ENCODE peak calls at places on chromosome 10, in eight cellular contexts. F, U, G, Z, W, V, L and A are unnamed samples.

GRCh38 chr10:57955076-57955475 is 312.6 kb downstream of the IPMK start:
- DNase-seq in F (no peak), L (no peak), U (no peak), G (no peak), W (no peak), Z (no peak), V (no peak), A (no peak)

GRCh38 chr10:17387861-17388503 is 66.4 kb downstream of the ST8SIA6 start:
- DNase-seq in V (no peak), W (no peak), Z (no peak), U (no peak), F (no peak), L (no peak), G (no peak), A (no peak)

GRCh38 chr10:13869295-13869664 is 282.5 kb downstream of the PRPF18 start:
- DNase-seq in U (no peak), G (no peak), W (no peak), F (no peak), Z (no peak), V (no peak), L (no peak), A (no peak)

GRCh38 chr10:35058134-35058533 is 32.0 kb downstream of the CUL2 start:
- DNase-seq in V (no peak), G (no peak), F (peak), W (no peak), L (no peak), U (no peak), Z (no peak), A (no peak)

GRCh38 chr10:126455036-126455765 is 66.9 kb upstream of the ADAM12 start:
- DNase-seq in L (no peak), F (no peak), W (no peak), U (no peak), V (no peak), G (no peak), Z (no peak), A (no peak)

GRCh38 chr10:11272915-11273389 is 255.3 kb downstream of the CELF2 start:
- DNase-seq in V (no peak), W (no peak), G (no peak), Z (no peak), F (no peak), L (no peak), U (no peak), A (no peak)

GRCh38 chr10:19811517-19811916 is 4.7 kb upstream of the PLXDC2 start:
- DNase-seq in V (no peak), U (no peak), W (no peak), Z (no peak), L (no peak), G (no peak), F (no peak), A (peak)

GRCh38 chr10:92757066-92757716 is 67.4 kb downstream of the HHEX start:
- DNase-seq in V (peak), W (peak), U (peak), G (peak), L (peak), Z (no peak), F (peak), A (peak)

GRCh38 chr10:132151951-132152505 is 34.7 kb upstream of the DPYSL4 start:
- DNase-seq in Z (no peak), V (no peak), F (no peak), W (no peak), G (no peak), L (no peak), U (no peak), A (no peak)

GRCh38 chr10:132508497-132509443 is 28.8 kb upstream of the INPP5A start:
- DNase-seq in Z (no peak), U (peak), W (no peak), F (no peak), V (no peak), L (no peak), G (peak), A (peak)

GRCh38 chr10:20747782-20748181 is 149.3 kb downstream of the NEBL start:
- DNase-seq in L (no peak), Z (no peak), U (no peak), W (no peak), G (no peak), V (no peak), F (no peak), A (no peak)

GRCh38 chr10:11719496-11719895 is 22.7 kb upstream of the ECHDC3 start:
- DNase-seq in G (no peak), F (no peak), V (no peak), Z (no peak), W (no peak), U (no peak), L (no peak), A (no peak)

GRCh38 chr10:108783897-108784296 is 1139.4 kb downstream of the XPNPEP1 start:
- DNase-seq in Z (no peak), U (peak), F (no peak), W (peak), L (peak), G (peak), V (no peak), A (no peak)

GRCh38 chr10:13960603-13961002 is 370.1 kb downstream of the FRMD4A start:
- DNase-seq in G (no peak), Z (no peak), F (no peak), U (no peak), W (peak), V (no peak), L (no peak), A (no peak)

GRCh38 chr10:44006826-44007225 is 358.1 kb upstream of the ZNF32 start:
- DNase-seq in F (no peak), U (no peak), Z (no peak), V (no peak), L (no peak), G (no peak), W (no peak), A (no peak)

GRCh38 chr10:97574374-97575100 is 2.0 kb downstream of the ANKRD2 start:
- DNase-seq in Z (no peak), F (peak), W (no peak), U (peak), G (peak), V (peak), L (peak), A (no peak)

GRCh38 chr10:84685047-84685660 is 356.8 kb downstream of the CCSER2 start:
- DNase-seq in V (no peak), L (no peak), W (no peak), U (no peak), Z (no peak), G (no peak), F (no peak), A (no peak)

GRCh38 chr10:44703241-44704155 is 207.6 kb upstream of the TMEM72 start:
- DNase-seq in U (no peak), Z (no peak), L (no peak), G (no peak), V (no peak), W (no peak), F (peak), A (no peak)

GRCh38 chr10:60536529-60537114 is 146.9 kb upstream of the ANK3 start:
- DNase-seq in L (no peak), V (no peak), W (no peak), G (no peak), Z (no peak), U (no peak), F (no peak), A (no peak)

GRCh38 chr10:68163735-68164134 is 54.4 kb downstream of the MYPN start:
- DNase-seq in G (no peak), W (no peak), U (no peak), F (no peak), V (no peak), Z (no peak), L (no peak), A (no peak)

GRCh38 chr10:110165867-110166266 is 41.5 kb upstream of the MXI1 start:
- DNase-seq in L (no peak), G (no peak), W (no peak), Z (no peak), U (no peak), V (no peak), F (no peak), A (no peak)

GRCh38 chr10:102629661-102630614 is 14.3 kb upstream of the TRIM8 start:
- DNase-seq in W (no peak), F (peak), G (no peak), Z (no peak), U (no peak), V (no peak), L (peak), A (peak)

GRCh38 chr10:71371750-71372166 is 25.0 kb upstream of the CDH23 start:
- DNase-seq in W (no peak), F (no peak), Z (no peak), G (no peak), V (no peak), U (peak), L (no peak), A (no peak)

GRCh38 chr10:130022501-130023299 is 58.6 kb upstream of the EBF3 start:
- DNase-seq in G (no peak), L (no peak), W (no peak), U (peak), V (no peak), F (no peak), Z (no peak), A (no peak)

GRCh38 chr10:45552476-45552875 is 120.1 kb downstream of the ZFAND4 start:
- DNase-seq in U (no peak), Z (no peak), L (no peak), G (no peak), V (no peak), F (no peak), W (no peak), A (no peak)

GRCh38 chr10:58555170-58555929 is 42.7 kb downstream of the BICC1 start:
- DNase-seq in V (no peak), W (no peak), U (no peak), Z (no peak), F (no peak), G (no peak), L (no peak), A (no peak)

GRCh38 chr10:77179015-77179695 is 458.5 kb downstream of the KCNMA1 start:
- DNase-seq in G (no peak), L (no peak), U (no peak), F (peak), V (peak), Z (no peak), W (no peak), A (peak)

GRCh38 chr10:24545585-24545984 is 178.1 kb downstream of the ARHGAP21 start:
- DNase-seq in U (no peak), V (no peak), Z (no peak), W (no peak), G (no peak), L (no peak), F (no peak), A (no peak)

GRCh38 chr10:77637986-77638765 is 568 bp upstream of the KCNMA1 start:
- DNase-seq in Z (no peak), W (no peak), U (no peak), F (peak), V (peak), G (no peak), L (no peak), A (peak)

GRCh38 chr10:86709786-86710185 is 41.5 kb downstream of the LDB3 start:
- DNase-seq in Z (no peak), U (no peak), V (no peak), F (no peak), L (no peak), W (no peak), G (no peak), A (peak)

GRCh38 chr10:132461683-132462231 is 64.8 kb downstream of the PWWP2B start:
- DNase-seq in L (no peak), Z (no peak), G (peak), U (no peak), F (no peak), W (no peak), V (peak), A (no peak)

GRCh38 chr10:72254891-72255568 is 18.7 kb upstream of the DDIT4 start:
- DNase-seq in W (peak), Z (no peak), L (no peak), F (peak), G (peak), V (peak), U (peak), A (peak)

GRCh38 chr10:11875183-11875498 is 52.0 kb downstream of the PROSER2 start:
- DNase-seq in V (no peak), G (no peak), F (no peak), U (no peak), W (peak), L (no peak), Z (no peak), A (peak)

GRCh38 chr10:130193493-130194193 is 57.5 kb downstream of the GLRX3 start:
- DNase-seq in V (no peak), L (no peak), Z (no peak), F (no peak), G (no peak), U (no peak), W (no peak), A (no peak)

GRCh38 chr10:92208736-92209135 is 82.1 kb downstream of the CPEB3 start:
- DNase-seq in G (no peak), F (peak), V (no peak), Z (no peak), U (no peak), W (no peak), L (no peak), A (no peak)

GRCh38 chr10:111297351-111297848 is 220.6 kb downstream of the ADRA2A start:
- DNase-seq in V (no peak), U (no peak), Z (no peak), G (no peak), L (no peak), F (no peak), W (no peak), A (no peak)

GRCh38 chr10:50322075-50322474 is 70.8 kb upstream of the ASAH2 start:
- DNase-seq in F (no peak), L (no peak), V (no peak), Z (no peak), U (no peak), W (no peak), G (no peak), A (no peak)

GRCh38 chr10:27035163-27035562 is 65.1 kb downstream of the ANKRD26 start:
- DNase-seq in W (no peak), L (no peak), V (no peak), Z (no peak), F (no peak), G (no peak), U (no peak), A (no peak)
- TF ChIP-seq POLR2AphosphoS5 in W (no peak), L (no peak), V (no peak), Z (no peak), F (no peak), G (no peak), U (no peak), A (no peak)

GRCh38 chr10:78977761-78978305 is 90.9 kb upstream of the ZMIZ1 start:
- DNase-seq in Z (no peak), L (no peak), V (peak), F (no peak), G (no peak), U (peak), W (no peak), A (peak)
- H3K4me3 ChIP-seq in Z (no peak), L (no peak), V (no peak), F (no peak), G (no peak), U (no peak), W (no peak), A (no peak)

DNA sequence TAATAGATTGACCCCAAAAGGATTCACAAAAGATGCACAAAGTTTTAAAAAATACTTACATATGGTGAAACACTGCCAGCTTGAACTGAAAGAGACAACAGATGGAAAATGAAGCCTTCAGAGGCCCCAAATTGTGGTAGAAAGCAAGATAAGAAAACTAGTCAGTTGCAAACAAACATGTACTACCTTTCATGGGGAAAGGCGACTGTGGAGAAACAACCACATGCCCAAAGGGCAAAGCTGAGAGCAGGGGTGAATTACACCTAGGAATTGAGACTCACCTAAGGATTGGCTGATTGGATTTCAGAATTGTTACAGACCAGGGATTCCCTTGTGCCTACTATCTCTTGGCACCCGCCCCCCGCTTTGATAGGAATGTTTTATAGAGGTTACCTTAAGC is 13.1 kb downstream of the EPC1 start:
- DNase-seq in Z (no peak), L (no peak), F (no peak), V (no peak), U (no peak), G (no peak), W (no peak), A (no peak)
- TF ChIP-seq POLR2AphosphoS5 in Z (no peak), L (no peak), F (no peak), V (no peak), U (no peak), G (no peak), W (no peak), A (no peak)

DNA sequence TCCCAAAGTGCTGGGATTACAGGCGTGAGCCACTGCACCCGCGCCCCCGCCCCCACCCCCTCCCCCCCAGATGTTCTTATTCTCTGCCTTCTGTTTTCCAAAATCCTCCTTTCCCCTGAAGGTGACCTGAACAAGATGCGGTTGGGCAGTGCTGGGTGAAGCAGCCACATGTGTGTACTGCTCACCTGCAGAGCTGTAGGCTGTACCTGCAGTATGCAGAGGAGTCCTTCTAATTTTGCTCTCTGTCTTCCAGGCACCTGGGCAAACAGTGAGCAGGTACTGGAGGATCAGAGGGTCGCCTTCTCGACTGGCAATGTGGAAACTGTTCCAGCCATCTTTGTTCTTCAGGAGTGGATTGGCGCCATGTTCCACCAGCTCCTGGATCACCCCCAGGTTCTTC is 2.1 kb downstream of the ANKRD16 start:
- DNase-seq in V (no peak), L (no peak), Z (no peak), G (no peak), F (no peak), W (no peak), U (no peak), A (no peak)
- H3K4me3 ChIP-seq in V (no peak), L (no peak), Z (no peak), G (peak), F (no peak), W (peak), U (no peak), A (no peak)